ENCODE peak calls at places on chromosomes 11 and 22, in four cellular contexts. V, T, U and S are unnamed samples.
A peak's percentile ranks its signal among the peaks of the same experiment; 100 is the strongest.

GRCh38 chr11:92211576-92212167 is 12.9 kb upstream of the FAT3 start:
- DNase-seq in U (peak; percentile 22), T (no peak), V (no peak), S (no peak)

GRCh38 chr22:30386960-30387848 is at the start of gene RNF215:
- DNase-seq in U (peak; percentile 34), T (peak; percentile 93), V (peak; percentile 60), S (peak; percentile 83)

GRCh38 chr11:76270387-76270786 is 64.1 kb upstream of the WNT11 start:
- DNase-seq in U (no peak), V (peak; percentile 31), T (no peak), S (no peak)

GRCh38 chr11:95692526-95693270 is 96.9 kb downstream of the FAM76B start:
- DNase-seq in T (no peak), U (peak; percentile 56), V (no peak), S (no peak)

GRCh38 chr22:42304021-42304790 is 33.8 kb upstream of the TCF20 start:
- DNase-seq in V (no peak), T (no peak), U (no peak), S (no peak)

GRCh38 chr22:22830957-22831688 is 56.5 kb upstream of the IGLL5 start:
- DNase-seq in U (no peak), V (no peak), T (no peak), S (no peak)

GRCh38 chr11:114606003-114606801 is 10.6 kb upstream of the NXPE4 start:
- DNase-seq in V (no peak), U (no peak), T (no peak), S (no peak)

GRCh38 chr22:42912049-42912448 is 55.0 kb upstream of the ARFGAP3 start:
- DNase-seq in T (no peak), V (no peak), U (no peak), S (no peak)

GRCh38 chr11:67027943-67028542 is 5.1 kb downstream of the SYT12 start:
- DNase-seq in V (peak; percentile 79), T (no peak), U (no peak), S (no peak)

GRCh38 chr11:12118940-12119339 is 8.6 kb downstream of the MICAL2 start:
- DNase-seq in T (no peak), U (no peak), V (no peak), S (no peak)

GRCh38 chr11:126327280-126328000 is 23.6 kb downstream of the DCPS start:
- DNase-seq in V (no peak), U (no peak), T (no peak), S (no peak)

GRCh38 chr11:131980878-131981668 is 610.7 kb downstream of the NTM start:
- DNase-seq in V (no peak), U (no peak), T (no peak), S (no peak)

GRCh38 chr22:37704645-37705044 is 7.8 kb downstream of the TRIOBP start:
- DNase-seq in U (no peak), V (no peak), T (no peak), S (no peak)

GRCh38 chr22:30876925-30877553 is 91.5 kb downstream of the MORC2 start:
- DNase-seq in T (no peak), U (no peak), V (no peak), S (peak; percentile 28)

GRCh38 chr22:47176573-47177333 is 414.3 kb downstream of the TBC1D22A start:
- DNase-seq in V (no peak), T (peak; percentile 60), U (no peak), S (peak; percentile 25)

GRCh38 chr11:86447763-86448480 is 73.2 kb downstream of the CCDC81 start:
- DNase-seq in U (no peak), V (no peak), T (no peak), S (no peak)

DNA sequence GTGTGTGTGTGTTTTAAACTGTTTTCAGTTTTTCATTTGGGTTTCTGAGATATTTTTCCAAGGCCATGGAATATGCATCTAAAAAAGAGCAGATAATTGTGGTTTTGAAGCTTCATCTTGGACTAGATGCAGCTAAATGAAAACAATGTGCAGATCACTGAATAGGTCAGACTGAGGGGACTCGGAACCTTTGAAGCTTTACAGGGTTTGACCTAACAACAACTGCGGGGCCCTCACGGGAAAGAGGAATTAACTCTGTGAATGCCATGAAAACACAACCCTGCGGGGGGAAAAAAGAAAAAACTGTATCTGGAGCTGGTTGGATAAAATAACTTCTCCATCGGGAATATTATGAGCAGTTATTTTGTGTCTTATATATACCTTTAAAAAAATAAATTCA is 76.6 kb downstream of the YAP1 start:
- DNase-seq in T (no peak), V (no peak), U (no peak), S (no peak)
- H3K27ac ChIP-seq in T (no peak overlapping the region), V (peak overlapping the region; percentile 57), U (no peak overlapping the region), S (no peak overlapping the region)

GRCh38 chr11:123197711-123198110 is 2.7 kb upstream of the CLMP start:
- DNase-seq in T (no peak), V (peak; percentile 66), U (peak; percentile 70), S (no peak)

GRCh38 chr11:123195182-123196059 is at the start of gene CLMP:
- DNase-seq in V (peak; percentile 66), T (peak; percentile 76), U (no peak), S (peak; percentile 84)

GRCh38 chr11:123193742-123194141 is 1.3 kb downstream of the CLMP start:
- DNase-seq in T (no peak), U (no peak), V (no peak), S (no peak)

GRCh38 chr11:123194308-123195181 is 503 bp downstream of the CLMP start:
- DNase-seq in V (no peak), U (no peak), T (peak; percentile 70), S (peak; percentile 78)

DNA sequence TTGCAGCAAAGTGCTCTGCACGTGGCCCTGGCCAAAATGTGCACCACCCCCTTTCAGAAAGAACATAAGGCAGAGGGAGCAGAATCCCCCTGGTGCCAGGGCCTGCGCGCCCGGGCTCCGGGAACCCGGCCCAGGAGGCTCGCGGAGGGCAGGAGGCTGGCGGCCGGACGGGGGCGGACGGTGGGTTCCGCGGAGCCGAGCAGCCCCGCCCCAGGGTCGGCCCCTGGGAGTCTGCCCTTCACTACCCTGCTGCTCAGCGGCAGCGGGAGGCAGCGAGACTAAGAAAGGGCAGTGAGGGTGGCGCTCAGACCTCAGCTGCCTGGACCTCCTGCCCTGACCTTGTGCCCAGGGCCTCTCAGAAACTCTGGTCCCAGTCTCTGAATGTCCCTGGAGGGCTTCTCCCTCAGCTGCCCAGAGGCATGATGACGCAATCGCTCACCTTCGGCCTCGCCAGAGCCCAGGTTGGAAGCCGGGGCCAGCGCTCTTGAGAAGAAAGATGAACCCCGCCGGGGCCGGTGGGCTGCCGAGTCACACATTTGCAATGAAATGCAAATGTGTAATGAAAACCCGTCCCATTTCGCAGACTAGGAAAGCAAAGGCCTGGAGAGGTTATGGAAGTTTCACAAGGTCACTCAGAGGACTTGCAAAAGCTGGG is 1.1 kb upstream of the CLMP start:
- DNase-seq in U (no peak), V (no peak), T (no peak), S (no peak)
- H3K4me3 ChIP-seq in U (no peak overlapping the region), V (peak overlapping the region; percentile 83), T (no peak overlapping the region), S (no peak overlapping the region)

GRCh38 chr11:68090287-68090686 is 30.9 kb downstream of the CHKA start:
- DNase-seq in V (no peak), U (no peak), T (no peak), S (no peak)

GRCh38 chr11:68096962-68097361 is 24.2 kb downstream of the CHKA start:
- DNase-seq in U (no peak), V (no peak), T (no peak), S (no peak)

GRCh38 chr11:68093565-68093964 is 27.6 kb downstream of the CHKA start:
- DNase-seq in T (no peak), V (no peak), U (no peak), S (no peak)

GRCh38 chr11:68090706-68091105 is 30.5 kb downstream of the CHKA start:
- DNase-seq in T (no peak), U (peak; percentile 6), V (peak; percentile 58), S (no peak)

GRCh38 chr11:68092411-68092810 is 28.8 kb downstream of the CHKA start:
- DNase-seq in U (no peak), T (no peak), V (no peak), S (no peak)
- H3K27ac ChIP-seq in U (no peak overlapping the region), T (no peak overlapping the region), V (no peak overlapping the region), S (no peak overlapping the region)

GRCh38 chr11:47848636-47849155 is 546 bp upstream of the NUP160 start:
- DNase-seq in T (no peak), V (no peak), U (no peak), S (no peak)

GRCh38 chr11:47850337-47850736 is 2.2 kb upstream of the NUP160 start:
- DNase-seq in T (no peak), V (no peak), U (no peak), S (no peak)

GRCh38 chr11:47847537-47847891 is 636 bp downstream of the NUP160 start:
- DNase-seq in V (no peak), T (no peak), U (no peak), S (no peak)

GRCh38 chr11:47847892-47848635 is at the start of gene NUP160:
- DNase-seq in V (peak; percentile 82), U (peak; percentile 48), T (peak; percentile 95), S (peak; percentile 86)

GRCh38 chr11:47846998-47847397 is 1.2 kb downstream of the NUP160 start:
- DNase-seq in V (no peak), T (no peak), U (no peak), S (no peak)
- H3K4me3 ChIP-seq in V (peak overlapping the region; percentile 95), T (peak overlapping the region; percentile 82), U (no peak overlapping the region), S (no peak overlapping the region)

GRCh38 chr11:36360833-36361232 is 64.7 kb downstream of the PRR5L start:
- DNase-seq in V (no peak), T (no peak), U (no peak), S (no peak)

GRCh38 chr11:36356201-36356600 is 60.1 kb downstream of the PRR5L start:
- DNase-seq in U (no peak), V (no peak), T (no peak), S (no peak)

GRCh38 chr11:36357831-36358230 is 61.7 kb downstream of the PRR5L start:
- DNase-seq in U (no peak), T (no peak), V (no peak), S (no peak)

GRCh38 chr11:36360318-36360717 is 64.2 kb downstream of the PRR5L start:
- DNase-seq in U (no peak), T (no peak), V (no peak), S (no peak)

GRCh38 chr11:36358436-36358835 is 62.3 kb downstream of the PRR5L start:
- DNase-seq in V (no peak), U (no peak), T (no peak), S (no peak)
- H3K27ac ChIP-seq in V (no peak overlapping the region), U (no peak overlapping the region), T (no peak overlapping the region), S (no peak overlapping the region)

GRCh38 chr11:64870176-64870892 is 8.1 kb downstream of the EHD1 start:
- DNase-seq in U (peak; percentile 58), V (no peak), T (no peak), S (no peak)
- H3K4me3 ChIP-seq in U (no peak overlapping the region), V (peak overlapping the region; percentile 25), T (peak overlapping the region; percentile 10), S (peak overlapping the region; percentile 31)

DNA sequence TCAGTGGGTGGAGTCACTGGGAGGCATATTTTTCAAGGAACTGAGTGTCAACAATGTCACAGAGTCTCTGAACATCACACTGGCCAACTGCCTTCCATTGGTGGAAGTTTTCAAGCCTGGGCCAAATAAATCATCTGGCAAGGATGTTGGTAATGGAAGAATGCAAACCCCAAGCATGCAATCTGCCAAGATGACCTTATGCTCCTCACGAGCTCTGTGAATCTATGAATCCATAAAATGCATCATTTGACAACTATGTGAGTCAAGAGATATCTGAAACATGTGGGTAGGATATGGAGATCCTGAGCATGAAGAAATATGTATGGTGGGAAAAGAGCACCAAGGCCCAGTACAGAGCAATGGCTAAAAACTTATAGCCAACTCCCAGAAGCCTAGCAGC is 122.2 kb downstream of the PLEKHA7 start:
- DNase-seq in T (no peak), U (peak; percentile 62), V (no peak), S (no peak)
- H3K27ac ChIP-seq in T (no peak overlapping the region), U (peak overlapping the region; percentile 6), V (no peak overlapping the region), S (no peak overlapping the region)